ENCODE peak calls at places on chromosomes 12 and 14, in seven cellular contexts. C is Panc1, Z is A549, H is HCT116, L is GM23338, F is HepG2, N is GM12878. A is an unnamed sample.

GRCh38 chr14:104530651-104531050 is 48.9 kb upstream of the C14orf180 start:
- DNase-seq in C (no peak), Z (no peak), H (no peak), L (no peak), F (no peak), N (no peak), A (no peak)

GRCh38 chr12:112919131-112919530 is 12.4 kb downstream of the OAS1 start:
- DNase-seq in C (no peak), Z (no peak), H (no peak), L (no peak), F (no peak), N (no peak), A (no peak)

GRCh38 chr14:90911121-90911520 is 94.9 kb upstream of the TTC7B start:
- DNase-seq in C (no peak), Z (peak; percentile 1), H (no peak), L (no peak), F (no peak), N (no peak), A (no peak)

GRCh38 chr14:104436047-104436531 is 143.5 kb upstream of the C14orf180 start:
- DNase-seq in C (no peak), Z (no peak), H (no peak), L (peak; percentile 31), F (no peak), N (no peak), A (no peak)

GRCh38 chr14:90551733-90552464 is 155.1 kb downstream of the CALM1 start:
- DNase-seq in C (no peak), Z (no peak), H (no peak), L (no peak), F (no peak), N (no peak), A (no peak)

GRCh38 chr14:74637184-74637562 is 25.1 kb upstream of the LTBP2 start:
- DNase-seq in C (no peak), Z (no peak), H (no peak), L (no peak), F (no peak), N (no peak), A (no peak)

GRCh38 chr12:96445743-96446655 is 43.4 kb upstream of the CFAP54 start:
- DNase-seq in C (no peak), Z (peak; percentile 24), H (no peak), L (no peak), F (no peak), N (peak; percentile 53), A (peak; percentile 75)

GRCh38 chr12:47551426-47551851 is 154.4 kb downstream of the RPAP3 start:
- DNase-seq in C (no peak), Z (no peak), H (no peak), L (no peak), F (no peak), N (no peak), A (no peak)

GRCh38 chr14:91837076-91837475 is 30.3 kb downstream of the TC2N start:
- DNase-seq in C (no peak), Z (no peak), H (no peak), L (no peak), F (no peak), N (no peak), A (no peak)

GRCh38 chr14:50063876-50064420 is 52.4 kb downstream of the VCPKMT start:
- DNase-seq in C (no peak), Z (no peak), H (no peak), L (no peak), F (no peak), N (no peak), A (no peak)

GRCh38 chr12:108589028-108589839 is 8.7 kb downstream of the TMEM119 start:
- DNase-seq in C (no peak), Z (no peak), H (no peak), L (no peak), F (no peak), N (no peak), A (no peak)

GRCh38 chr14:42437809-42438208 is 831.1 kb downstream of the LRFN5 start:
- DNase-seq in C (no peak), Z (no peak), H (no peak), L (no peak), F (no peak), N (no peak), A (no peak)

GRCh38 chr12:78392918-78393317 is 471.7 kb upstream of the SYT1 start:
- DNase-seq in C (no peak), Z (peak; percentile 32), H (no peak), L (no peak), F (no peak), N (no peak), A (no peak)

GRCh38 chr12:179131-179884 is 34.6 kb downstream of the SLC6A12 start:
- DNase-seq in C (no peak), Z (no peak), H (no peak), L (no peak), F (no peak), N (no peak), A (no peak)
- H3K4me1 ChIP-seq in C (peaks cover 1% of the 10 kb centered on the region), Z (peaks cover 35% of the 10 kb centered on the region), H (peaks cover 55% of the 10 kb centered on the region), L (no peaks in the 10 kb centered on the region), F (peaks cover 46% of the 10 kb centered on the region), N (peaks cover 5% of the 10 kb centered on the region), A (peaks cover 30% of the 10 kb centered on the region)

GRCh38 chr12:92028039-92028709 is 117.5 kb downstream of the BTG1 start:
- DNase-seq in C (no peak), Z (no peak), H (no peak), L (no peak), F (no peak), N (no peak), A (no peak)
- TF ChIP-seq REST in C (no peak), Z (no peak), H (no peak), L (no peak), F (no peak), N (no peak), A (no peak)

GRCh38 chr12:73072214-73072613 is 800.0 kb downstream of the TRHDE start:
- DNase-seq in C (no peak), Z (no peak), H (no peak), L (no peak), F (no peak), N (no peak), A (no peak)

DNA sequence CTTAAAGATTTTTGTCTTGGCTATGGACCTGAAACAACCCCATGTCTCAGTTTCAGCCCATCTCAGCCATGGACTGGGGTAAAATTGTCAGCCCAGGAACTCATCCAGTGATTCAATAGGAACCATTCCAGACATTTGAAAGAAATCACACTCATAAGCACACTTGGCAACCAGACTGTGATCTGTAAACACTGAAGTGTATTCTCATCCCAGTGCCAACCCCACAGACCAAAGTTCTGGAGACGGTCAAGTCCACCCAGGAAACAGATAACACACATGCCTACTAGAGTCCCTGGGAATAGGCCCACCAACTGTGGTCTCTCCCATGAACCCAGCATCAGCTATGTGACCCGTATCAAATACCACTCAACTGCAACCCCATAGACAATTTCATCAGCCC is 804.6 kb downstream of the TRHDE start:
- DNase-seq in C (no peak), Z (no peak), H (no peak), L (no peak), F (no peak), N (no peak), A (no peak)
- H3K4me1 ChIP-seq in C (no peaks in the 10 kb centered on the region), Z (no peaks in the 10 kb centered on the region), H (no peaks in the 10 kb centered on the region), L (no peaks in the 10 kb centered on the region), F (no peaks in the 10 kb centered on the region), N (no peaks in the 10 kb centered on the region), A (no peaks in the 10 kb centered on the region)

GRCh38 chr12:66200110-66200509 is 11.1 kb downstream of the IRAK3 start:
- DNase-seq in C (no peak), Z (no peak), H (no peak), L (no peak), F (no peak), N (no peak), A (peak; percentile 3)
- TF ChIP-seq REST in C (no peak), Z (no peak), H (no peak), L (no peak), F (no peak), N (no peak), A (no peak)

GRCh38 chr12:53215497-53215896 is 8.4 kb upstream of the ITGB7 start:
- DNase-seq in C (no peak), Z (no peak), H (no peak), L (no peak), F (no peak), N (no peak), A (no peak)
- H3K4me1 ChIP-seq in C (peaks cover 31% of the 10 kb centered on the region), Z (peaks cover 31% of the 10 kb centered on the region), H (peaks cover 38% of the 10 kb centered on the region), L (peaks cover 50% of the 10 kb centered on the region), F (peaks cover 51% of the 10 kb centered on the region), N (peaks cover 13% of the 10 kb centered on the region), A (peaks cover 52% of the 10 kb centered on the region)

GRCh38 chr12:15038137-15038536 is 65.3 kb downstream of the PDE6H start:
- DNase-seq in C (no peak), Z (no peak), H (no peak), L (no peak), F (no peak), N (no peak), A (no peak)
- TF ChIP-seq REST in C (no peak), Z (no peak), H (no peak), L (no peak), F (no peak), N (no peak), A (no peak)

DNA sequence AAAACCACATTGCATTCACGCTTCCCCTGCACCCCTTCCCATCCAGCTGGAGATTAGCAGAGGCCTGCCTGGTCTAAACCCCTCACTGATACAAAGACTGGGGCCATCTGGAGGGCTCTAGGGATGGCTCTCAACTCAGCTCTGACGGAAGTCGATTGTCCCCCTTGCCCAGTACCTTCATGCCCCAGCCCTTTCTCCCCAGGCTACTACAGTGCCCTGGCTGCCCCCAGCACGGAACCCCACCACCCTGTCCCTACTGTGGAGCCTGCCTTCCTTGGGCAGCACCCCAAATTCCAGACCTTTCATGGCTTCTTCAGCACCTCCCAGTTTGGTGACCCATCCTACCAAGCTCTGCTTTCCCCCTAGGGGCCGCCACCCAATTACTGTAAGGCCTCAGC is 25.6 kb downstream of the ZFP36L1 start:
- DNase-seq in C (no peak), Z (no peak), H (no peak), L (no peak), F (no peak), N (no peak), A (peak; percentile 31)
- H3K4me1 ChIP-seq in C (no peaks in the 10 kb centered on the region), Z (peaks cover 11% of the 10 kb centered on the region), H (peaks cover 14% of the 10 kb centered on the region), L (no peaks in the 10 kb centered on the region), F (peaks cover 46% of the 10 kb centered on the region), N (no peaks in the 10 kb centered on the region), A (peaks cover 20% of the 10 kb centered on the region)

A was measured in K562.